ENCODE peak calls at places on chromosomes 11 and 22, in five cellular contexts. T is amniotic stem cell, L is caudate nucleus, P is AG20443, G is Caki2. X is an unnamed sample.

GRCh38 chr11:118004543-118005223 is 18.5 kb downstream of the IL10RA start:
- DNase-seq in T (no peak), L (no peak), P (no peak), G (no peak), X (no peak)

GRCh38 chr11:69416123-69416475 is 65.4 kb upstream of the LINC01488 start:
- DNase-seq in T (no peak), L (no peak), P (no peak), G (no peak), X (no peak)

GRCh38 chr22:23033116-23033905 is 37.0 kb upstream of the GNAZ start:
- DNase-seq in T (no peak), L (no peak), P (no peak), G (no peak), X (no peak)

GRCh38 chr11:107844041-107844440 is 14.5 kb downstream of the SLC35F2 start:
- DNase-seq in T (no peak), L (no peak), P (peak), G (peak), X (peak)

GRCh38 chr22:41445171-41446056 is 1.2 kb downstream of the TOB2 start:
- DNase-seq in T (no peak), L (no peak), P (no peak), G (peak), X (no peak)

GRCh38 chr11:68977781-68978625 is 2.8 kb downstream of the MRGPRD start:
- DNase-seq in T (no peak), L (no peak), P (peak), G (no peak), X (peak)

GRCh38 chr11:8318536-8318935 is 54.9 kb upstream of the LMO1 start:
- DNase-seq in T (no peak), L (no peak), P (no peak), G (no peak), X (no peak)

GRCh38 chr11:2926611-2927492 is 2.4 kb downstream of the PHLDA2 start:
- DNase-seq in T (no peak), L (no peak), P (no peak), G (no peak), X (no peak)

GRCh38 chr22:45587638-45588481 is 83.8 kb upstream of the ATXN10 start:
- DNase-seq in T (no peak), L (no peak), P (peak), G (peak), X (peak)

GRCh38 chr11:12122083-12122482 is 11.7 kb downstream of the MICAL2 start:
- DNase-seq in T (no peak), L (no peak), P (no peak), G (no peak), X (no peak)

GRCh38 chr11:12075291-12075690 is 35.1 kb upstream of the MICAL2 start:
- DNase-seq in T (no peak), L (no peak), P (no peak), G (no peak), X (no peak)

GRCh38 chr11:58659910-58660570 is 37.6 kb downstream of the CNTF start:
- DNase-seq in T (no peak), L (no peak), P (no peak), G (no peak), X (no peak)

GRCh38 chr11:125569913-125570621 is 790 bp downstream of the EI24 start:
- DNase-seq in T (no peak), L (no peak), P (no peak), G (no peak), X (no peak)

X was measured in SJSA1.